ENCODE peak calls at places on chromosomes 3 and 15, in four cellular contexts. N, D, A and M are unnamed samples.

GRCh38 chr15:80875568-80875967 is 96.4 kb downstream of the CEMIP start:
- DNase-seq in N (no peak), D (no peak), A (peak; percentile 19), M (no peak)

GRCh38 chr15:75153084-75153483 is 48.6 kb upstream of the C15orf39 start:
- DNase-seq in N (no peak), D (peak; percentile 25), A (no peak), M (no peak)

GRCh38 chr15:93171476-93171875 is 82.5 kb upstream of the RGMA start:
- DNase-seq in N (no peak), D (no peak), A (no peak), M (no peak)

GRCh38 chr3:10926831-10927521 is 65.6 kb upstream of the SLC6A1 start:
- DNase-seq in N (no peak), D (peak; percentile 23), A (no peak), M (no peak)

GRCh38 chr3:40843851-40844548 is 319.2 kb downstream of the ZNF621 start:
- DNase-seq in N (peak; percentile 75), D (peak; percentile 87), A (no peak), M (no peak)

GRCh38 chr3:160296591-160296990 is 71.4 kb downstream of the C3orf80 start:
- DNase-seq in N (no peak), D (no peak), A (no peak), M (no peak)

GRCh38 chr3:158742861-158743260 is 10.6 kb upstream of the RARRES1 start:
- DNase-seq in N (no peak), D (no peak), A (no peak), M (no peak)

GRCh38 chr3:125602752-125603649 is 7.7 kb upstream of the OSBPL11 start:
- DNase-seq in N (peak; percentile 86), D (peak; percentile 77), A (no peak), M (no peak)

GRCh38 chr15:22735781-22736180 is 50.7 kb upstream of the NIPA1 start:
- DNase-seq in N (no peak), D (no peak), A (no peak), M (no peak)

GRCh38 chr3:14131134-14131533 is 6.3 kb downstream of the TMEM43 start:
- DNase-seq in N (no peak), D (no peak), A (no peak), M (no peak)

GRCh38 chr3:186025161-186025560 is 83.7 kb downstream of the ETV5 start:
- DNase-seq in N (no peak), D (peak; percentile 31), A (no peak), M (no peak)

GRCh38 chr3:177622520-177622919 is 425.2 kb upstream of the TBL1XR1 start:
- DNase-seq in N (no peak), D (peak; percentile 68), A (no peak), M (no peak)

GRCh38 chr3:9732753-9733115 is 1.2 kb downstream of the BRPF1 start:
- DNase-seq in N (no peak), D (peak; percentile 11), A (no peak), M (no peak)

GRCh38 chr15:33215941-33216872 is 21.7 kb upstream of the FMN1 start:
- DNase-seq in N (peak; percentile 51), D (peak; percentile 31), A (no peak), M (no peak)

GRCh38 chr15:33207646-33208045 is 13.1 kb upstream of the FMN1 start:
- DNase-seq in N (no peak), D (no peak), A (no peak), M (no peak)

GRCh38 chr15:33209575-33210519 is 15.3 kb upstream of the FMN1 start:
- DNase-seq in N (no peak), D (no peak), A (no peak), M (no peak)

GRCh38 chr15:33206366-33206765 is 11.9 kb upstream of the FMN1 start:
- DNase-seq in N (no peak), D (no peak), A (no peak), M (no peak)

GRCh38 chr15:33211409-33211808 is 16.9 kb upstream of the FMN1 start:
- DNase-seq in N (no peak), D (no peak), A (no peak), M (no peak)
- TF ChIP-seq CTCF in N (no peak), D (no peak), A (no peak), M (no peak)

GRCh38 chr15:25022233-25022632 is 67.4 kb downstream of the SNRPN start:
- DNase-seq in N (peak; percentile 21), D (peak; percentile 55), A (no peak), M (no peak)
- H3K4me3 ChIP-seq in N (no peak overlapping the region), D (no peak overlapping the region), A (no peak overlapping the region), M (no peak overlapping the region)

GRCh38 chr3:172040078-172040975 is 949 bp downstream of the FNDC3B start:
- DNase-seq in N (peak; percentile 74), D (peak; percentile 84), A (peak; percentile 88), M (peak; percentile 55)
- TF ChIP-seq CTCF in N (peak; percentile 48), D (peak; percentile 39), A (no peak), M (no peak)

GRCh38 chr15:51505251-51505650 is 117.3 kb downstream of the DMXL2 start:
- DNase-seq in N (no peak), D (no peak), A (no peak), M (no peak)
- H3K4me3 ChIP-seq in N (no peak overlapping the region), D (no peak overlapping the region), A (no peak overlapping the region), M (no peak overlapping the region)

DNA sequence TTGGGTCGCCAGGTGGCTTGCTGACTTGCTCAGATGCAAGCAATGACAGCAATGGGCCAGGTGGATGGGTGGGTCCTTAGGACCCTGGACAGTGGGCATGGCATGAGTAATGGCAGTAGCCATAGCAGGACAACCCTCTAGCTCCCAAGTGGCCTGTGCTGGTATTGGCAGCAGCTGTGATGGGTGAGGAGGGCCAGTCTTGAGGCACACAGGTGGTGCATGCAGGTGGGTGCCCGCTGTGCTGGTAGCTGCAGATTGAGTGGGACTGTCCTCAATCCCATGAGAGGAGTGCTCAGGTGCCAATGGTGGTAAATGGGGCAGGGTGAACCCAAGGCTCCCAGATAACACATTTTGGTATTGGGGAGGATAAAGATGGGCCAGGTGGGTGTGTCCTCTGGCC is 24.2 kb downstream of the AGBL1 start:
- DNase-seq in N (no peak), D (no peak), A (no peak), M (no peak)
- TF ChIP-seq CTCF in N (no peak), D (no peak), A (no peak), M (no peak)

GRCh38 chr15:90840954-90841353 is 27.4 kb upstream of the FURIN start:
- DNase-seq in N (no peak), D (no peak), A (no peak), M (no peak)

GRCh38 chr15:90838544-90838943 is 29.8 kb upstream of the FURIN start:
- DNase-seq in N (no peak), D (no peak), A (no peak), M (peak; percentile 31)

GRCh38 chr15:90839187-90840071 is 29.0 kb upstream of the FURIN start:
- DNase-seq in N (peak; percentile 68), D (no peak), A (no peak), M (no peak)

GRCh38 chr15:90838066-90838465 is 30.3 kb upstream of the FURIN start:
- DNase-seq in N (no peak), D (no peak), A (no peak), M (peak; percentile 90)

DNA sequence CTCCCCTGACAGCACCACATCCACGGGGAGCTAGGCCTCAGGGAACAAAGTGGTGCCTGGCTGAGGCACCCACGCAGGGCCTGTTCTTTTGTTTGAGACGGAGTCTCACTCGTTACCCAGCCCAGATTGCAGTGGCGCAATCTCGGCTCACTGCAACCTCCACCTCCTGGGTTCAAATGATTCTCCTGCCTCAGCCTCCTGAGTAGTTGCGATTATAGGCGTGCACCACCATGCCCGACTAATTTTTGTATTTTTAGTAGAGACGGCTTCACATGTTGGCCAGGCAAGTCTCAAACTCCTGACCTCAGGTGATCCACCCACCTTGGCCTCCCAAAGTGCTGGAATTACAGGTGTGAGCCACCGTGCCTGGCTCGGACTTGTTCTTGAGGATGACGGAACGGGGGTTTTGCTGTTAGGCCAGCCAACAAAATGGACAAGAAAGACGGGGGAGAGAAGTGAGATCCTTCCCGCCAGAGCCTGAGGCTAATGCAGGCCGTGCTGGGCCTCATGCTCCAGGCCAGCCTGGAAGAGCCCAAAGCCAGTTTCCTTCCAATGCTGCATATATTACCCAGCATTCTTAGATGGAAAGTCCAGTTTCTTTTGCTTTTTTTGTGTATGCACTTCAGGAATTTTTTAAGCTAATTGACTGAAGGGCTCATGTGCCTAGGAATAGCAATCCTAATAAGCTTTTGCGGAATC is 28.1 kb upstream of the FURIN start:
- DNase-seq in N (no peak), D (no peak), A (no peak), M (no peak)
- H3K4me3 ChIP-seq in N (no peak overlapping the region), D (no peak overlapping the region), A (no peak overlapping the region), M (peak overlapping the region; percentile 14)

GRCh38 chr3:17140670-17141505 is 256.1 kb downstream of the PLCL2 start:
- DNase-seq in N (no peak), D (no peak), A (peak; percentile 49), M (no peak)
- TF ChIP-seq CTCF in N (no peak), D (no peak), A (peak; percentile 14), M (no peak)